ENCODE peak calls at places on chromosomes 6 and 20, in six cellular contexts. One of them, this sample, is unnamed.

GRCh38 chr6:118750143-118750542 is 98.8 kb upstream of the CEP85L start:
- DNase-seq in iPS DF 6.9: no peak
- DNase-seq in A549: no peak
- DNase-seq in IMR-90: no peak
- DNase-seq in CD4-positive, CD25-positive, alpha-beta regulatory T cell: no peak
- DNase-seq in CD8-positive, alpha-beta memory T cell: no peak
- DNase-seq in this sample: no peak

GRCh38 chr6:151063339-151063738 is 176.4 kb upstream of the AKAP12 start:
- DNase-seq in iPS DF 6.9: no peak
- DNase-seq in A549: no peak
- DNase-seq in IMR-90: peak; percentile 72
- DNase-seq in CD4-positive, CD25-positive, alpha-beta regulatory T cell: no peak
- DNase-seq in CD8-positive, alpha-beta memory T cell: no peak
- DNase-seq in this sample: peak; percentile 78

GRCh38 chr6:52149949-52150348 is 36.2 kb upstream of the IL17A start:
- DNase-seq in iPS DF 6.9: no peak
- DNase-seq in A549: no peak
- DNase-seq in IMR-90: no peak
- DNase-seq in CD4-positive, CD25-positive, alpha-beta regulatory T cell: no peak
- DNase-seq in CD8-positive, alpha-beta memory T cell: no peak
- DNase-seq in this sample: no peak

GRCh38 chr20:24653306-24653705 is 183.9 kb downstream of the SYNDIG1 start:
- DNase-seq in iPS DF 6.9: no peak
- DNase-seq in A549: peak; percentile 78
- DNase-seq in IMR-90: peak; percentile 27
- DNase-seq in CD4-positive, CD25-positive, alpha-beta regulatory T cell: no peak
- DNase-seq in CD8-positive, alpha-beta memory T cell: no peak
- DNase-seq in this sample: peak; percentile 32

GRCh38 chr6:74598473-74599393 is 607.1 kb downstream of the COL12A1 start:
- DNase-seq in iPS DF 6.9: no peak
- DNase-seq in A549: peak; percentile 74
- DNase-seq in IMR-90: peak; percentile 50
- DNase-seq in CD4-positive, CD25-positive, alpha-beta regulatory T cell: peak; percentile 6
- DNase-seq in CD8-positive, alpha-beta memory T cell: no peak
- DNase-seq in this sample: peak; percentile 90

GRCh38 chr20:17610566-17611289 is 40.9 kb downstream of the DSTN start:
- DNase-seq in iPS DF 6.9: no peak
- DNase-seq in A549: no peak
- DNase-seq in IMR-90: no peak
- DNase-seq in CD4-positive, CD25-positive, alpha-beta regulatory T cell: peak; percentile 91
- DNase-seq in CD8-positive, alpha-beta memory T cell: peak; percentile 36
- DNase-seq in this sample: peak; percentile 18

GRCh38 chr6:159758031-159759001 is 3.5 kb upstream of the ACAT2 start:
- DNase-seq in iPS DF 6.9: no peak
- DNase-seq in A549: peak; percentile 33
- DNase-seq in IMR-90: peak; percentile 81
- DNase-seq in CD4-positive, CD25-positive, alpha-beta regulatory T cell: no peak
- DNase-seq in CD8-positive, alpha-beta memory T cell: no peak
- DNase-seq in this sample: peak; percentile 57

GRCh38 chr20:33203444-33203843 is 13.7 kb upstream of the BPIFA3 start:
- DNase-seq in iPS DF 6.9: no peak
- DNase-seq in A549: no peak
- DNase-seq in IMR-90: no peak
- DNase-seq in CD4-positive, CD25-positive, alpha-beta regulatory T cell: no peak
- DNase-seq in CD8-positive, alpha-beta memory T cell: no peak
- DNase-seq in this sample: no peak

GRCh38 chr6:84508981-84509380 is 255.4 kb downstream of the TBX18 start:
- DNase-seq in iPS DF 6.9: no peak
- DNase-seq in A549: no peak
- DNase-seq in IMR-90: no peak
- DNase-seq in CD4-positive, CD25-positive, alpha-beta regulatory T cell: no peak
- DNase-seq in CD8-positive, alpha-beta memory T cell: no peak
- DNase-seq in this sample: peak; percentile 43

GRCh38 chr20:38211200-38212097 is 46.4 kb upstream of the TGM2 start:
- DNase-seq in iPS DF 6.9: no peak
- DNase-seq in A549: no peak
- DNase-seq in IMR-90: no peak
- DNase-seq in CD4-positive, CD25-positive, alpha-beta regulatory T cell: no peak
- DNase-seq in CD8-positive, alpha-beta memory T cell: no peak
- DNase-seq in this sample: peak; percentile 61

GRCh38 chr6:10400330-10400729 is 14.5 kb downstream of the TFAP2A start:
- DNase-seq in iPS DF 6.9: no peak
- DNase-seq in A549: no peak
- DNase-seq in IMR-90: no peak
- DNase-seq in CD4-positive, CD25-positive, alpha-beta regulatory T cell: no peak
- DNase-seq in CD8-positive, alpha-beta memory T cell: no peak
- DNase-seq in this sample: no peak

GRCh38 chr20:23139524-23139923 is 53.4 kb upstream of the CD93 start:
- DNase-seq in iPS DF 6.9: no peak
- DNase-seq in A549: no peak
- DNase-seq in IMR-90: no peak
- DNase-seq in CD4-positive, CD25-positive, alpha-beta regulatory T cell: no peak
- DNase-seq in CD8-positive, alpha-beta memory T cell: no peak
- DNase-seq in this sample: no peak

GRCh38 chr20:54320148-54320607 is 112.3 kb downstream of the PFDN4 start:
- DNase-seq in iPS DF 6.9: no peak
- DNase-seq in A549: peak; percentile 17
- DNase-seq in IMR-90: peak; percentile 24
- DNase-seq in CD4-positive, CD25-positive, alpha-beta regulatory T cell: peak; percentile 11
- DNase-seq in CD8-positive, alpha-beta memory T cell: no peak
- DNase-seq in this sample: no peak

GRCh38 chr6:15400572-15401004 is 154.7 kb downstream of the JARID2 start:
- DNase-seq in iPS DF 6.9: no peak
- DNase-seq in A549: peak; percentile 27
- DNase-seq in IMR-90: peak; percentile 16
- DNase-seq in CD4-positive, CD25-positive, alpha-beta regulatory T cell: peak; percentile 76
- DNase-seq in CD8-positive, alpha-beta memory T cell: no peak
- DNase-seq in this sample: peak; percentile 29

GRCh38 chr20:50759678-50760077 is 28.3 kb downstream of the PARD6B start:
- DNase-seq in iPS DF 6.9: no peak
- DNase-seq in A549: no peak
- DNase-seq in IMR-90: no peak
- DNase-seq in CD4-positive, CD25-positive, alpha-beta regulatory T cell: no peak
- DNase-seq in CD8-positive, alpha-beta memory T cell: no peak
- DNase-seq in this sample: no peak

GRCh38 chr6:14035448-14035847 is 82.1 kb upstream of the CD83 start:
- DNase-seq in iPS DF 6.9: peak; percentile 37
- DNase-seq in A549: peak; percentile 34
- DNase-seq in IMR-90: peak; percentile 96
- DNase-seq in CD4-positive, CD25-positive, alpha-beta regulatory T cell: no peak
- DNase-seq in CD8-positive, alpha-beta memory T cell: no peak
- DNase-seq in this sample: peak; percentile 98

GRCh38 chr6:111824608-111825337 is 48.5 kb downstream of the FYN start:
- DNase-seq in iPS DF 6.9: no peak
- DNase-seq in A549: no peak
- DNase-seq in IMR-90: peak; percentile 36
- DNase-seq in CD4-positive, CD25-positive, alpha-beta regulatory T cell: no peak
- DNase-seq in CD8-positive, alpha-beta memory T cell: no peak
- DNase-seq in this sample: no peak

GRCh38 chr6:148837941-148838340 is 91.1 kb downstream of the UST start:
- DNase-seq in iPS DF 6.9: no peak
- DNase-seq in A549: no peak
- DNase-seq in IMR-90: no peak
- DNase-seq in CD4-positive, CD25-positive, alpha-beta regulatory T cell: no peak
- DNase-seq in CD8-positive, alpha-beta memory T cell: no peak
- DNase-seq in this sample: no peak

GRCh38 chr6:84653027-84653551 is 111.3 kb downstream of the TBX18 start:
- DNase-seq in iPS DF 6.9: no peak
- DNase-seq in A549: no peak
- DNase-seq in IMR-90: no peak
- DNase-seq in CD4-positive, CD25-positive, alpha-beta regulatory T cell: no peak
- DNase-seq in CD8-positive, alpha-beta memory T cell: no peak
- DNase-seq in this sample: no peak

GRCh38 chr6:113862112-113862511 is 5.0 kb downstream of the MARCKS start:
- DNase-seq in iPS DF 6.9: no peak
- DNase-seq in A549: no peak
- DNase-seq in IMR-90: no peak
- DNase-seq in CD4-positive, CD25-positive, alpha-beta regulatory T cell: no peak
- DNase-seq in CD8-positive, alpha-beta memory T cell: no peak
- DNase-seq in this sample: no peak

GRCh38 chr20:53664121-53664520 is 70.5 kb upstream of the ZNF217 start:
- DNase-seq in iPS DF 6.9: no peak
- DNase-seq in A549: no peak
- DNase-seq in IMR-90: no peak
- DNase-seq in CD4-positive, CD25-positive, alpha-beta regulatory T cell: no peak
- DNase-seq in CD8-positive, alpha-beta memory T cell: no peak
- DNase-seq in this sample: no peak

GRCh38 chr20:18287546-18287914 is 797 bp upstream of the ZNF133 start:
- DNase-seq in iPS DF 6.9: no peak
- DNase-seq in A549: no peak
- DNase-seq in IMR-90: no peak
- DNase-seq in CD4-positive, CD25-positive, alpha-beta regulatory T cell: no peak
- DNase-seq in CD8-positive, alpha-beta memory T cell: peak; percentile 1
- DNase-seq in this sample: no peak

GRCh38 chr20:48339147-48339985 is 488.4 kb downstream of the PREX1 start:
- DNase-seq in iPS DF 6.9: no peak
- DNase-seq in A549: no peak
- DNase-seq in IMR-90: peak; percentile 77
- DNase-seq in CD4-positive, CD25-positive, alpha-beta regulatory T cell: no peak
- DNase-seq in CD8-positive, alpha-beta memory T cell: no peak
- DNase-seq in this sample: peak; percentile 53

DNA sequence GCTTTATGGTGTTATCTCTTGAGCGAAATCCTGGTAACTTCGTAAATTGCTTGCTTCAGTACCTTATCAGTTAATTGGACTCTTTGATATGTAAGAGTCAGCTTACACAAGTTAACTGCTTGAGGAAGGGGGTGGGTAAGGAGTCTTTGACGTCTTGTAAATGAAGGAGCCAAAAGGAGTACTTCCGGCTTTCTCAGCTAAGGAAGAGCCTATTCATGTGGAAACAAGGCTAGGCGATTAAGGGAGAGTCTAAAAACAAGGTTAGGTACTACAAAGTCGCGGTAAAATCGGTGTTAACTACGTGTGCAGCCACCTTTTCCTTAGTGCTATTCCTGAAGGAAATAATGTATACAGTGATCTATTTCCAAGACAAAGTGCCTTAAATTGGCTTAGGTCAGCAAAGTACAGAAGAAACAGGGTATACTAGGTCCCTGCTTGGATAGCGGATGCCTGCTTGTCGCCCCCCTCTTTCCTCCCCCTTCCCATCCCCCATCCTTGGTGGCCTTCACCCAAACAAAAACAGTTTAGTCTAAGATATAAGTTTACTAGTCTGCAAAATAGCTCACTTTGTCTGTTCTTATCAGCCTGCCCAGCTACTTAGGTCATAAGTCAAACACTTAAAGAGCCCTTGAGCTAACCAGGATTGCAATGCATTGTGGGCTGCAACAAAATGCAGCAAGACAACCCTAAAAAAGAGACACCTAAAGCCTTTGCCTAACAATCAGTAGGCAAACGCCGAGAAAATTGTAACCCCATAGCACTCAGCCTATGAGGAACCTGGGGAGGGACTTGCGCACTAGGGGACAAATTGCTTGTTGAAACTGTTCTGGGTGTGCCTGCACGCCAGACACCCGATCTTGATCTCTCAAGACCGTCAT is 147.3 kb downstream of the TRIM27 start:
- DNase-seq in iPS DF 6.9: no peak
- DNase-seq in A549: no peak
- DNase-seq in IMR-90: no peak
- DNase-seq in CD4-positive, CD25-positive, alpha-beta regulatory T cell: no peak
- DNase-seq in CD8-positive, alpha-beta memory T cell: no peak
- DNase-seq in this sample: no peak
- H3K4me3 ChIP-seq in iPS DF 6.9: peak overlapping the region; percentile 17
- H3K4me3 ChIP-seq in A549: no peak overlapping the region
- H3K4me3 ChIP-seq in IMR-90: no peak overlapping the region
- H3K4me3 ChIP-seq in CD4-positive, CD25-positive, alpha-beta regulatory T cell: no peak overlapping the region
- H3K4me3 ChIP-seq in CD8-positive, alpha-beta memory T cell: no peak overlapping the region
- H3K4me3 ChIP-seq in this sample: no peak overlapping the region

DNA sequence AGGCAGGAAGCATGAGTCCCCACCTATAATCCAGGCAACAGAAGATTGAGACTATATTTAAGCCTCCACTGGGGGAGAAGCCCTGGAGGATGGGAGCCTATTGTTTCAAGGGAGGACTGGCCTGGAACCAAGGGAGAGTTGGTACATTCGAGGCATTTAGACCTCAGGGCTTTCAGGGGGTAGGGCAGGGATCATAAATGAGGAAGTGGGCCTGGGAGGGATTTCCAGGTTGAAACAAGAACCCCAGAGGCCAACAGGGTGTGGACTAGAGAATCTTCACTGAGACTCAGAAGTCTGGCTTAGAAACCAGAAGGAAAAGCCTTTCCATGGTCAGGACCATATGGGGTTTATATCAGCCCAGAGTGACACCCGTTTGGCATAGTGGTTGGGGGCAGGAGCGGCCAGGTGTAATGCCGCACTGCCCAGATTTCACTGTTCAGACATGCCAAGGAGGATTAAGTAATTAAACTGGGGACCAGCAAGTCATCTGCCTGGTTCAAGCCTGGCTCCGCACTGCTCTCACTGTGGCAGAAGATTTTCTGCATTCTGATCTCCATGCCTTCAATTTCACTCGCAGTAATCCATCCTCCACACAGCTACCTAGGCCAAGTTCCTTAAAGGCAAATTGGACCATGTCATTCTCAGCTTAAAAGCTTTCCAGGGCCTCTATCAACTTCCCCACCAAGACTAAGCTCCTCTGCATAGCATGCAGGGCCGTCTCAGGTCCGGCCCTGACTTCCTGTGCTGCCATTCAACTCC is 17.8 kb downstream of the LRFN2 start:
- DNase-seq in iPS DF 6.9: no peak
- DNase-seq in A549: no peak
- DNase-seq in IMR-90: no peak
- DNase-seq in CD4-positive, CD25-positive, alpha-beta regulatory T cell: no peak
- DNase-seq in CD8-positive, alpha-beta memory T cell: no peak
- DNase-seq in this sample: no peak
- H3K4me3 ChIP-seq in iPS DF 6.9: no peak overlapping the region
- H3K4me3 ChIP-seq in A549: no peak overlapping the region
- H3K4me3 ChIP-seq in IMR-90: no peak overlapping the region
- H3K4me3 ChIP-seq in CD4-positive, CD25-positive, alpha-beta regulatory T cell: no peak overlapping the region
- H3K4me3 ChIP-seq in CD8-positive, alpha-beta memory T cell: no peak overlapping the region
- H3K4me3 ChIP-seq in this sample: no peak overlapping the region

GRCh38 chr20:1618954-1619550 is 757 bp downstream of the SIRPB1 start:
- DNase-seq in iPS DF 6.9: no peak
- DNase-seq in A549: no peak
- DNase-seq in IMR-90: peak; percentile 0
- DNase-seq in CD4-positive, CD25-positive, alpha-beta regulatory T cell: no peak
- DNase-seq in CD8-positive, alpha-beta memory T cell: no peak
- DNase-seq in this sample: no peak
- H3K4me3 ChIP-seq in iPS DF 6.9: no peak overlapping the region
- H3K4me3 ChIP-seq in A549: no peak overlapping the region
- H3K4me3 ChIP-seq in IMR-90: no peak overlapping the region
- H3K4me3 ChIP-seq in CD4-positive, CD25-positive, alpha-beta regulatory T cell: no peak overlapping the region
- H3K4me3 ChIP-seq in CD8-positive, alpha-beta memory T cell: no peak overlapping the region
- H3K4me3 ChIP-seq in this sample: no peak overlapping the region

GRCh38 chr6:37893262-37893661 is 73.7 kb downstream of the ZFAND3 start:
- DNase-seq in iPS DF 6.9: no peak
- DNase-seq in A549: no peak
- DNase-seq in IMR-90: no peak
- DNase-seq in CD4-positive, CD25-positive, alpha-beta regulatory T cell: no peak
- DNase-seq in CD8-positive, alpha-beta memory T cell: no peak
- DNase-seq in this sample: no peak

GRCh38 chr6:37894585-37894984 is 75.1 kb downstream of the ZFAND3 start:
- DNase-seq in iPS DF 6.9: no peak
- DNase-seq in A549: no peak
- DNase-seq in IMR-90: no peak
- DNase-seq in CD4-positive, CD25-positive, alpha-beta regulatory T cell: no peak
- DNase-seq in CD8-positive, alpha-beta memory T cell: no peak
- DNase-seq in this sample: no peak

GRCh38 chr6:37884548-37884947 is 65.0 kb downstream of the ZFAND3 start:
- DNase-seq in iPS DF 6.9: no peak
- DNase-seq in A549: no peak
- DNase-seq in IMR-90: no peak
- DNase-seq in CD4-positive, CD25-positive, alpha-beta regulatory T cell: no peak
- DNase-seq in CD8-positive, alpha-beta memory T cell: no peak
- DNase-seq in this sample: no peak

GRCh38 chr6:37891072-37891471 is 71.5 kb downstream of the ZFAND3 start:
- DNase-seq in iPS DF 6.9: no peak
- DNase-seq in A549: no peak
- DNase-seq in IMR-90: no peak
- DNase-seq in CD4-positive, CD25-positive, alpha-beta regulatory T cell: no peak
- DNase-seq in CD8-positive, alpha-beta memory T cell: no peak
- DNase-seq in this sample: no peak

GRCh38 chr6:37889015-37889885 is 69.7 kb downstream of the ZFAND3 start:
- DNase-seq in iPS DF 6.9: no peak
- DNase-seq in A549: no peak
- DNase-seq in IMR-90: no peak
- DNase-seq in CD4-positive, CD25-positive, alpha-beta regulatory T cell: no peak
- DNase-seq in CD8-positive, alpha-beta memory T cell: no peak
- DNase-seq in this sample: peak; percentile 20
- H3K4me3 ChIP-seq in iPS DF 6.9: no peak overlapping the region
- H3K4me3 ChIP-seq in A549: no peak overlapping the region
- H3K4me3 ChIP-seq in IMR-90: no peak overlapping the region
- H3K4me3 ChIP-seq in CD4-positive, CD25-positive, alpha-beta regulatory T cell: no peak overlapping the region
- H3K4me3 ChIP-seq in CD8-positive, alpha-beta memory T cell: no peak overlapping the region
- H3K4me3 ChIP-seq in this sample: no peak overlapping the region

This sample was measured in AG10803.